ENCODE peak calls at places on chromosomes 16 and 17, in four cellular contexts. G is cardiac fibroblast; H is stimulated activated CD4-positive, alpha-beta T cell treated with anti-CD3 and anti-CD28 coated beads, Interleukin-4, amount 100 ng/mL, for 1 hour; W is mucosa of gallbladder. Y is an unnamed sample.

GRCh38 chr17:50802609-50803571 is 32.5 kb upstream of the WFIKKN2 start:
- DNase-seq in G (no peak), W (no peak), H (no peak), Y (no peak)

GRCh38 chr17:73510981-73511442 is 133.2 kb downstream of the SDK2 start:
- DNase-seq in G (no peak), W (no peak), H (no peak), Y (no peak)

GRCh38 chr17:64354396-64354795 is 36.3 kb downstream of the PECAM1 start:
- DNase-seq in G (no peak), H (no peak), W (no peak), Y (no peak)

GRCh38 chr16:77376358-77376757 is 58.5 kb downstream of the ADAMTS18 start:
- DNase-seq in G (no peak), H (peak; percentile 13), W (no peak), Y (peak; percentile 10)

GRCh38 chr17:57908278-57908677 is 46.9 kb downstream of the CUEDC1 start:
- DNase-seq in W (no peak), H (no peak), G (no peak), Y (no peak)

GRCh38 chr17:48814504-48814903 is 2.5 kb downstream of the TTLL6 start:
- DNase-seq in H (peak; percentile 54), G (peak; percentile 64), W (peak; percentile 35), Y (peak; percentile 81)

GRCh38 chr16:89401641-89402445 is 88.5 kb downstream of the ANKRD11 start:
- DNase-seq in W (no peak), G (no peak), H (no peak), Y (peak; percentile 79)

GRCh38 chr17:43330876-43331639 is 67.7 kb upstream of the ARL4D start:
- DNase-seq in H (no peak), W (no peak), G (no peak), Y (no peak)

GRCh38 chr16:87190288-87191240 is 126.6 kb downstream of the C16orf95 start:
- DNase-seq in W (no peak), G (peak; percentile 46), H (no peak), Y (no peak)

GRCh38 chr17:55734128-55734781 is 11.6 kb upstream of the TMEM100 start:
- DNase-seq in G (peak; percentile 45), H (no peak), W (no peak), Y (peak; percentile 70)

GRCh38 chr17:73096866-73097265 is 4.4 kb upstream of the SLC39A11 start:
- DNase-seq in W (no peak), H (no peak), G (peak; percentile 3), Y (no peak)

GRCh38 chr17:57016764-57017116 is 38.8 kb downstream of the SCPEP1 start:
- DNase-seq in G (no peak), W (no peak), H (no peak), Y (no peak)

GRCh38 chr17:45270828-45271418 is 9.0 kb upstream of the SPATA32 start:
- DNase-seq in H (peak; percentile 64), W (no peak), G (no peak), Y (peak; percentile 22)

GRCh38 chr17:57819273-57819672 is 30.6 kb downstream of the MRPS23 start:
- DNase-seq in G (no peak), H (no peak), W (no peak), Y (no peak)

GRCh38 chr17:5434984-5435383 is 4.0 kb downstream of the C1QBP start:
- DNase-seq in H (no peak), W (no peak), G (no peak), Y (no peak)

GRCh38 chr16:66494916-66495315 is 55.0 kb downstream of the TK2 start:
- DNase-seq in W (no peak), H (no peak), G (no peak), Y (no peak)

GRCh38 chr17:80878876-80879722 is 112.5 kb upstream of the CHMP6 start:
- DNase-seq in H (no peak), W (no peak), G (no peak), Y (no peak)

GRCh38 chr16:48720266-48720665 is 110.3 kb upstream of the N4BP1 start:
- DNase-seq in H (no peak), W (no peak), G (peak; percentile 10), Y (peak; percentile 38)

GRCh38 chr17:17367931-17368330 is 64.8 kb downstream of the NT5M start:
- DNase-seq in H (no peak), G (no peak), W (no peak), Y (no peak)

GRCh38 chr16:51888021-51888420 is 658.9 kb downstream of the TOX3 start:
- DNase-seq in G (peak; percentile 45), H (no peak), W (no peak), Y (no peak)

GRCh38 chr17:79695293-79696158 is 35.2 kb upstream of the ENPP7 start:
- DNase-seq in W (peak; percentile 13), H (no peak), G (peak; percentile 43), Y (peak; percentile 23)

GRCh38 chr17:71142333-71142732 is 973.0 kb downstream of the KCNJ2 start:
- DNase-seq in G (no peak), W (no peak), H (no peak), Y (no peak)

Y was measured in A673.